ENCODE peak calls at places on chromosomes 3 and 15, in four cellular contexts. V is AG04450, C is IMR-90, Q is pancreas. X is an unnamed sample.

GRCh38 chr3:194736277-194736895 is 50.7 kb downstream of the FAM43A start:
- DNase-seq in V (no peak), C (no peak), Q (no peak), X (no peak)

GRCh38 chr15:59649603-59650002 is 7.7 kb downstream of the GTF2A2 start:
- DNase-seq in V (no peak), C (peak), Q (no peak), X (no peak)

GRCh38 chr3:185900228-185900627 is 37.6 kb downstream of the TRA2B start:
- DNase-seq in V (peak), C (peak), Q (no peak), X (peak)

GRCh38 chr3:66823010-66823399 is 175.1 kb upstream of the KBTBD8 start:
- DNase-seq in V (no peak), C (no peak), Q (no peak), X (peak)

GRCh38 chr3:193939527-193939926 is 196.4 kb upstream of the HES1 start:
- DNase-seq in V (no peak), C (no peak), Q (no peak), X (no peak)

GRCh38 chr3:48629894-48630293 is 5.4 kb downstream of the SLC26A6 start:
- DNase-seq in V (no peak), C (no peak), Q (no peak), X (no peak)

GRCh38 chr15:69760890-69761568 is 308.4 kb downstream of the RPLP1 start:
- DNase-seq in V (peak), C (peak), Q (no peak), X (peak)

GRCh38 chr15:75043509-75044257 is 20.3 kb downstream of the PPCDC start:
- DNase-seq in V (peak), C (peak), Q (peak), X (peak)

GRCh38 chr3:114452176-114452744 is 158.4 kb downstream of the TIGIT start:
- DNase-seq in V (no peak), C (peak), Q (no peak), X (peak)

GRCh38 chr3:61821823-61822251 is 260.5 kb downstream of the PTPRG start:
- DNase-seq in V (no peak), C (peak), Q (no peak), X (peak)

GRCh38 chr15:69394556-69395282 is 19.4 kb upstream of the KIF23 start:
- DNase-seq in V (no peak), C (peak), Q (peak), X (peak)

GRCh38 chr3:110261141-110261540 is 810.5 kb upstream of the NECTIN3 start:
- DNase-seq in V (no peak), C (no peak), Q (no peak), X (no peak)

GRCh38 chr15:39426552-39427532 is 154.0 kb upstream of the THBS1 start:
- DNase-seq in V (no peak), C (peak), Q (no peak), X (peak)

GRCh38 chr15:67202091-67202490 is 52.4 kb downstream of the AAGAB start:
- DNase-seq in V (no peak), C (no peak), Q (no peak), X (no peak)

GRCh38 chr3:172622916-172623700 is 87.8 kb downstream of the NCEH1 start:
- DNase-seq in V (no peak), C (peak), Q (no peak), X (peak)
- TF ChIP-seq CTCF in V (peak), C (peak), Q (peak), X (peak)

GRCh38 chr3:55608266-55608937 is 121.3 kb upstream of the WNT5A start:
- DNase-seq in V (no peak), C (no peak), Q (no peak), X (no peak)

GRCh38 chr3:55605837-55606236 is 118.7 kb upstream of the WNT5A start:
- DNase-seq in V (no peak), C (no peak), Q (no peak), X (no peak)

GRCh38 chr3:55607844-55608243 is 120.7 kb upstream of the WNT5A start:
- DNase-seq in V (no peak), C (no peak), Q (no peak), X (no peak)

GRCh38 chr3:55607175-55607574 is 120.1 kb upstream of the WNT5A start:
- DNase-seq in V (no peak), C (no peak), Q (no peak), X (no peak)

DNA sequence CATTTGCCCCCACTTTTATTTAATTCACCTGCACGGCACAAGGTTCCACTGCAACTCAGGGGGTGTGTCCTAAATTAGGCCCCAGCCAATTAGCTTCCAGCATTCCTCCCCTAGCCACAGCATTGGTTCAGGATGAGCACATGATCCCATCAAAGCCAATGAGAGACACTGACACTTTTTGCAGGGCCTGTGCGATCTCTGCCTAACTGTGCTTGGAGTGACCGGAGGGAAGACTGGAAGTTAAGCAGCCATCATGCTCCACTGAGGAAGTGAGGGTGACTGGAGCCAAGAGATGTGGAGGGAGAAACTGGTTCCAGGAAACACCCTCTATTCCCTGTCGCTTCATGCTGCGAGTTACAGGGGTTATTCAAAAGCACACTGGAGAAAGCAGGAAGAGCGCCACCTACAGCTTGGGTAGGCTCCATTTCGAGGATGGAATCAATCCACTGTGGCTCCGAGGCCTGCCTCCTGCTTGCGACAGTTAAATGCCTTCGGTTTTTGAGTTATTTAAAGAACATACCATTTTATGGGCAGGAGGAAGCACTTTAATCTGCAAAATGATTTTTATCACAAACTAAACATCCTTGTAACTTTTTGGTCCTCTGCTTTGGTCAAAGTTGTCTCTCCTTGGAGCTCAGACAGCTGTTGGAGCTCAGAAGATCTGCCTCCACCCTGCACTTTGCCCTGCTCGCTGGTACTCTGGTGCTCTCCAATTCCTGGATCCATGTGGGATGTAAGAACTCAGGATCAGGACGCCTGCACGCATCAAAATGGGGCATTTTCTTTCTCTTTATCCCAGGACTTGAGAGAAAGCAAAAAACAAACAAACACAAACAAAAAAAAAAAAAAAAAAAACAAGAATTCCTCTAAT is 122.4 kb upstream of the WNT5A start:
- DNase-seq in V (no peak), C (no peak), Q (no peak), X (no peak)
- TF ChIP-seq CTCF in V (no peak), C (no peak), Q (no peak), X (no peak)

DNA sequence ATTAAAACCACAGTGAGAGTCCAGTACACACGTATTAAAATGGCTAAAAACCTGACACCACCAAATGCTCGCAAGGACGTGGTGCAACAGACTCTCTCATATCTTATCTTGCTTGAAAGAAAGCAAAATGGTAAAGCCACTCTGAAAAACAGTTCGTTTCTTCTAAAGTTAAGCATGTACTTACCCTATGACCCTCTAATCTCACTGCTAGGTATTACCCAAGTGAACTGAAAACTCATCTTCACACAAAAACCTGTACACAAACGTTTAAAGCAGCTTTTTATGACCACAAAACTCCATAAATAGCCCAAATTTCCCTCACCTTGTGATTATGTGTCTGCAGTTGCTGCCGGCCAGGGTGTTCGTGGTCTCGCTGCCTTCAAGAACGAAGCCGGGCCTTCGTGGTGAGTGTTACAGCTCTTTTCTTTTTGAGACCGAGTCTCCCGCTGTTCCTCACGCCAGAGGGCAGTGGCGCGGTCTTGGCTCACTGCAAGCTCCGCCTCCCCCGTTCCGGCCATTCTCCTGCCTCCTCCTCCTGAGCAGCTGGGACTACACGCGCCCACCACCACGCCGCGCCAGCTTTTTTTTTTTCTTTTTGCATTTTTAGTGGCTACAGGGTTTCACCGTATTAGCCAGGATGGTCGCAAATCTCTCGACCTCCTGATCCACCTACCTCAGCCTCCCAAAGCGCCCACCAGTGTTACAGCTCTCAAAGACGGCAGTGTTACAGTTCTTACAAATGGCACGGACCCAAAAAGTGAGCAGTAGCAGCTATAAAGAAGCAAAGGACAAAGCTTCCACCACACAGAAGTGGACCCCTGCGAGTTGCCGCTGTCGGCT is 165.4 kb downstream of the TJP1 start:
- DNase-seq in V (no peak), C (no peak), Q (no peak), X (no peak)
- TF ChIP-seq CTCF in V (no peak), C (no peak), Q (no peak), X (no peak)

DNA sequence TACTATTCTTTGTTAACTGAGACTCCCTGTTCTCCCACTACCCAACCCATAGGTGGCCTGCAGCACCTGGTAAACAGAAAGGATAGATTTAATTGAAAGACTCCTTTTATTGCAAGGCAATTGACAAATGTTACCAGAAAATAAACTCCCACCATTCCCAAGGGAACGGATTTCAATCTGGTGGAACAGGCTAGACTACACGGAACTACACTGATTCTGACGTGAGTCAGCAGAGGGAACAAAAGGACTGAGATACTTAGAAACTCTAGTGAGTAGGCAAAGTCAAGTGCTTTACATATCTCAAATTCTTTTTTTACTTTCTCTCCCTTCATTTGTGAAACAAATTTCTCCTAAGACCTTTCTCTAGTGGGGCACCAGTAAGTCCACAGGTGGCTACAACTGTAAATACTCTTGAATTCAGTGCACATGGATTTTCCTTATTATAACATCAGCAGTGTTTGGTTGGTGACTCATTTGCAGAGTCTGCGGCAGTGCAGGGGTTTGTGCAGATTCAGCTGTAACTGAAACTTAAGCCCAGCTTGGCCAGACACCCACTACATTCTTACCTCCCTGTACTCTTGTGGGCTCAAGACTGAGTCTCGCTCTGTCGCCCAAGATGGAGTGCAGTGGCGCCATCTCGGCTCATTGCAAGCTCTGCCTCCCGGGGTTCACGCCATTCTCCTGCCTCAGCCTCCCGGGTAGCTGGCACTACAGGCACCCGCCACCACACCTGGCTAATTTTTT is 34.3 kb upstream of the PLSCR2 start:
- DNase-seq in V (peak), C (peak), Q (peak), X (peak)
- TF ChIP-seq CTCF in V (no peak), C (no peak), Q (no peak), X (peak)

GRCh38 chr3:171615281-171615680 is 155.1 kb upstream of the TNIK start:
- DNase-seq in V (no peak), C (no peak), Q (no peak), X (peak)

GRCh38 chr3:171616798-171617197 is 156.6 kb upstream of the TNIK start:
- DNase-seq in V (no peak), C (no peak), Q (no peak), X (no peak)

GRCh38 chr3:171615742-171616141 is 155.5 kb upstream of the TNIK start:
- DNase-seq in V (no peak), C (peak), Q (no peak), X (peak)

DNA sequence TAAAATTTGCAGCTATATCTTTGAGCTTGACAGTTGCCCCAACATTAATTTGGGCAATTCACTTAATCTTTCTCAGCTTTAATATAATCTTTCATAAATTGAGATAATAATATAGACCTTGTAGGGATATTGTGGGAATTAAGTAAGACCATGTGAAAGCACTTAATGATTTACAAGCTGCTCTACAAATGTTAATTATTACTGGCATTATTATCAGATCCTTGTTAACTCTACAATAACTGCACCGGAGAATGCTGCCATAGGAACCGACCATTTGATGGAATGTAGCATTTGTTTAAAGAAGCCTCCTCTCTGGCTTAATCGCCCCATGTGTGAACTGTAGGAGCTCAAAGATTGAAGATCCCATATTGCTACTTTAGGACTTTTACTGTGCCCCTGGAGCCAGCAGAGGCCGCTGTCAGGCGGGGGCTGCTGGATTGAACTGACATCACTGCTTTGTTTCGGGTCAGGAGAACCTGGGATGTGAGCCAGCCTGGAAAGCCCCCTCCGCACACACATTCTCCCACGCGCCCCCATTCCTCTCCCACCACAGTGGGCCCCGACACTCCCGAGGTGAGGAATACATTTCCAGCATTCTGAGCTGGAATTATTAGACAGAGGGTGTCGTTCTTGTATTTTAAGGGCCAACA is 154.2 kb upstream of the TNIK start:
- DNase-seq in V (no peak), C (peak), Q (no peak), X (no peak)
- TF ChIP-seq CTCF in V (peak), C (peak), Q (no peak), X (peak)

GRCh38 chr3:197154-197855 is 742 bp downstream of the CHL1 start:
- DNase-seq in V (no peak), C (no peak), Q (peak), X (no peak)

GRCh38 chr3:194421-194820 is 2.1 kb upstream of the CHL1 start:
- DNase-seq in V (no peak), C (no peak), Q (no peak), X (no peak)

GRCh38 chr3:195662-196061 is 901 bp upstream of the CHL1 start:
- DNase-seq in V (no peak), C (no peak), Q (no peak), X (no peak)

GRCh38 chr3:197891-198491 is 1.4 kb downstream of the CHL1 start:
- DNase-seq in V (no peak), C (no peak), Q (peak), X (no peak)

GRCh38 chr3:196322-197153 is at the start of gene CHL1:
- DNase-seq in V (no peak), C (no peak), Q (peak), X (no peak)
- TF ChIP-seq CTCF in V (no peak), C (no peak), Q (no peak), X (no peak)

GRCh38 chr3:143955113-143955512 is 16.5 kb upstream of the DIPK2A start:
- DNase-seq in V (no peak), C (no peak), Q (no peak), X (no peak)

GRCh38 chr3:143950810-143951209 is 20.8 kb upstream of the DIPK2A start:
- DNase-seq in V (no peak), C (no peak), Q (no peak), X (no peak)

GRCh38 chr3:143951351-143951971 is 20.2 kb upstream of the DIPK2A start:
- DNase-seq in V (no peak), C (peak), Q (no peak), X (peak)

GRCh38 chr3:143956858-143957257 is 14.8 kb upstream of the DIPK2A start:
- DNase-seq in V (no peak), C (no peak), Q (no peak), X (no peak)

GRCh38 chr3:143952569-143953069 is 19.0 kb upstream of the DIPK2A start:
- DNase-seq in V (no peak), C (no peak), Q (no peak), X (no peak)
- TF ChIP-seq CTCF in V (peak), C (no peak), Q (no peak), X (peak)

GRCh38 chr15:63531586-63531985 is 27.2 kb downstream of the USP3 start:
- DNase-seq in V (no peak), C (no peak), Q (no peak), X (no peak)
- TF ChIP-seq CTCF in V (peak), C (no peak), Q (no peak), X (peak)

DNA sequence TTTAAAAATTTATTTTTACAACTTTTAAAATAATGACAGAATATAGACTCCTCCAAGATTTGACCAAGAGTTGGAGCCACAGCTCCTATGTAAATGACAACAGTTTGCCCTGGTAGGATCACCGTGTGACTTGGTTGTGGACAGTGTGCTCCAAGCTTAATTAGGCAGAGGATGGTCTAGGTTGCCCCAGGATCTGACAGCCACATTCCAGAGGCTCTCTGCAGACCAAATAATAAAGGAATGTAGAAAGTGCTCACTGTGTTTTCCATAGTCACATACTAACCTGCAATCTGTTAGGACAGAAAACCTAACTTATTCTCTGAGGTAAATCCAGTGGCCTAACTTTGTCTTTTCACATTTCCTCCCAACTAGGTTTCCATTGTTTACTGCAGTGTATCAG is 59.0 kb downstream of the GPD1L start:
- DNase-seq in V (no peak), C (no peak), Q (no peak), X (no peak)
- TF ChIP-seq CTCF in V (no peak), C (no peak), Q (no peak), X (no peak)